ENCODE peak calls at places on chromosomes 13 and 19, in eight cellular contexts. K is nephron progenitor cell, W is EL, U is T-cell, P is foreskin keratinocyte, N is GM19239, H is mesothelial cell of epicardium, Q is anterior cingulate cortex. X is an unnamed sample.

GRCh38 chr19:32674153-32674958 is 624 bp downstream of the ANKRD27 start:
- DNase-seq in K (peak), W (no peak), U (no peak), P (no peak), N (no peak), H (no peak), Q (no peak), X (no peak)

GRCh38 chr13:58960909-58961308 is 1202.8 kb downstream of the DIAPH3 start:
- DNase-seq in K (no peak), W (no peak), U (no peak), P (no peak), N (no peak), H (no peak), Q (no peak), X (no peak)

GRCh38 chr13:59744747-59745394 is 418.9 kb downstream of the DIAPH3 start:
- DNase-seq in K (no peak), W (no peak), U (no peak), P (no peak), N (no peak), H (no peak), Q (no peak), X (no peak)

GRCh38 chr13:113114511-113115362 is 7.9 kb upstream of the F10 start:
- DNase-seq in K (peak), W (no peak), U (no peak), P (no peak), N (no peak), H (no peak), Q (no peak), X (no peak)

GRCh38 chr19:17406039-17406886 is 833 bp upstream of the BST2 start:
- DNase-seq in K (no peak), W (peak), U (no peak), P (no peak), N (no peak), H (no peak), Q (no peak), X (peak)

GRCh38 chr13:97454699-97455098 is 20.7 kb downstream of the RAP2A start:
- DNase-seq in K (no peak), W (no peak), U (no peak), P (no peak), N (no peak), H (no peak), Q (no peak), X (no peak)

GRCh38 chr13:101512650-101513049 is 60.2 kb downstream of the ITGBL1 start:
- DNase-seq in K (no peak), W (peak), U (no peak), P (no peak), N (no peak), H (no peak), Q (no peak), X (no peak)

GRCh38 chr19:42606660-42607351 is 12.1 kb upstream of the CEACAM8 start:
- DNase-seq in K (peak), W (peak), U (peak), P (peak), N (peak), H (no peak), Q (peak), X (peak)

GRCh38 chr13:39818953-39819352 is 163.5 kb downstream of the COG6 start:
- DNase-seq in K (no peak), W (no peak), U (no peak), P (no peak), N (no peak), H (no peak), Q (no peak), X (no peak)

GRCh38 chr19:7924651-7925170 is 1.2 kb downstream of the CTXN1 start:
- DNase-seq in K (no peak), W (no peak), U (no peak), P (no peak), N (no peak), H (peak), Q (no peak), X (no peak)

GRCh38 chr13:114132419-114133121 is at the start of gene RASA3:
- DNase-seq in K (peak), W (peak), U (peak), P (peak), N (peak), H (peak), Q (peak), X (peak)

GRCh38 chr13:84686458-84686857 is 804.2 kb upstream of the SLITRK1 start:
- DNase-seq in K (no peak), W (no peak), U (no peak), P (no peak), N (no peak), H (no peak), Q (no peak), X (no peak)

GRCh38 chr13:41631296-41631965 is 174.1 kb downstream of the RGCC start:
- DNase-seq in K (no peak), W (no peak), U (no peak), P (no peak), N (no peak), H (no peak), Q (no peak), X (no peak)

GRCh38 chr13:94268661-94269060 is 210.8 kb downstream of the DCT start:
- DNase-seq in K (no peak), W (peak), U (no peak), P (no peak), N (no peak), H (no peak), Q (no peak), X (no peak)

GRCh38 chr19:6373813-6374108 is 1.2 kb downstream of the ALKBH7 start:
- DNase-seq in K (no peak), W (no peak), U (no peak), P (no peak), N (peak), H (no peak), Q (no peak), X (no peak)

GRCh38 chr13:46687810-46688209 is 109.2 kb downstream of the ESD start:
- DNase-seq in K (no peak), W (peak), U (no peak), P (peak), N (no peak), H (no peak), Q (no peak), X (no peak)

GRCh38 chr13:66660013-66660804 is 569.9 kb downstream of the PCDH9 start:
- DNase-seq in K (no peak), W (peak), U (no peak), P (peak), N (no peak), H (no peak), Q (no peak), X (peak)

GRCh38 chr13:99693812-99694211 is 192.5 kb downstream of the TM9SF2 start:
- DNase-seq in K (no peak), W (no peak), U (no peak), P (no peak), N (no peak), H (no peak), Q (no peak), X (no peak)

GRCh38 chr19:18637644-18638630 is 1.1 kb downstream of the KLHL26 start:
- DNase-seq in K (no peak), W (no peak), U (no peak), P (no peak), N (no peak), H (no peak), Q (no peak), X (no peak)

GRCh38 chr13:103287659-103288058 is 221.4 kb upstream of the SLC10A2 start:
- DNase-seq in K (no peak), W (no peak), U (no peak), P (peak), N (no peak), H (no peak), Q (no peak), X (no peak)

GRCh38 chr19:14544977-14545715 is 15.8 kb downstream of the TECR start:
- DNase-seq in K (no peak), W (no peak), U (no peak), P (no peak), N (no peak), H (no peak), Q (peak), X (peak)

GRCh38 chr13:49781791-49782190 is 10.7 kb downstream of the KPNA3 start:
- DNase-seq in K (no peak), W (no peak), U (no peak), P (no peak), N (no peak), H (no peak), Q (no peak), X (no peak)

GRCh38 chr19:1495051-1495798 is 4.2 kb downstream of the REEP6 start:
- DNase-seq in K (no peak), W (no peak), U (no peak), P (no peak), N (no peak), H (no peak), Q (no peak), X (no peak)

GRCh38 chr19:17389957-17390664 is 3.9 kb downstream of the CCDC194 start:
- DNase-seq in K (no peak), W (no peak), U (no peak), P (no peak), N (no peak), H (no peak), Q (no peak), X (no peak)

GRCh38 chr13:90686438-90686837 is 661.0 kb upstream of the MIR17HG start:
- DNase-seq in K (no peak), W (peak), U (no peak), P (peak), N (no peak), H (no peak), Q (no peak), X (no peak)

GRCh38 chr19:46901701-46902401 is 41.1 kb downstream of the ARHGAP35 start:
- DNase-seq in K (no peak), W (peak), U (no peak), P (no peak), N (no peak), H (no peak), Q (no peak), X (no peak)

GRCh38 chr13:27797228-27797624 is 4.9 kb downstream of the GSX1 start:
- DNase-seq in K (peak), W (peak), U (no peak), P (peak), N (no peak), H (no peak), Q (no peak), X (no peak)

GRCh38 chr13:98370806-98371553 is 193.9 kb upstream of the RNF113B start:
- DNase-seq in K (no peak), W (peak), U (no peak), P (peak), N (no peak), H (no peak), Q (no peak), X (no peak)

X was measured in GM10248.